ENCODE peak calls at places on chromosomes 3 and 15, in nine cellular contexts. One of them, this sample, is unnamed.

GRCh38 chr3:194003128-194004057 is 132.6 kb upstream of the HES1 start:
- DNase-seq in AG09319: peak
- DNase-seq in nephron progenitor cell: peak
- DNase-seq in stimulated activated CD4-positive, alpha-beta T cell treated with anti-CD3 and anti-CD28 coated beads, Interleukin-4, amount 100 ng/mL, for 24 hours: peak
- DNase-seq in kidney glomerular epithelial cell: peak
- DNase-seq in lower lobe of right lung: peak
- DNase-seq in cardiac muscle cell: peak
- DNase-seq in heart left ventricle: peak
- DNase-seq in GM23338: peak
- DNase-seq in this sample: peak

GRCh38 chr3:117735481-117736101 is 1026.0 kb downstream of the TUSC7 start:
- DNase-seq in GM23338: no peak
- DNase-seq in heart left ventricle: no peak
- DNase-seq in nephron progenitor cell: no peak
- DNase-seq in AG09319: no peak
- DNase-seq in kidney glomerular epithelial cell: peak
- DNase-seq in stimulated activated CD4-positive, alpha-beta T cell treated with anti-CD3 and anti-CD28 coated beads, Interleukin-4, amount 100 ng/mL, for 24 hours: no peak
- DNase-seq in cardiac muscle cell: no peak
- DNase-seq in lower lobe of right lung: no peak
- DNase-seq in this sample: no peak

GRCh38 chr3:170740726-170741591 is 129.0 kb downstream of the RPL22L1 start:
- DNase-seq in GM23338: no peak
- DNase-seq in heart left ventricle: no peak
- DNase-seq in kidney glomerular epithelial cell: no peak
- DNase-seq in cardiac muscle cell: no peak
- DNase-seq in stimulated activated CD4-positive, alpha-beta T cell treated with anti-CD3 and anti-CD28 coated beads, Interleukin-4, amount 100 ng/mL, for 24 hours: no peak
- DNase-seq in lower lobe of right lung: no peak
- DNase-seq in nephron progenitor cell: no peak
- DNase-seq in AG09319: peak
- DNase-seq in this sample: peak

GRCh38 chr15:48596415-48596814 is 49.1 kb downstream of the FBN1 start:
- DNase-seq in nephron progenitor cell: no peak
- DNase-seq in stimulated activated CD4-positive, alpha-beta T cell treated with anti-CD3 and anti-CD28 coated beads, Interleukin-4, amount 100 ng/mL, for 24 hours: no peak
- DNase-seq in cardiac muscle cell: no peak
- DNase-seq in lower lobe of right lung: no peak
- DNase-seq in GM23338: no peak
- DNase-seq in AG09319: no peak
- DNase-seq in heart left ventricle: no peak
- DNase-seq in kidney glomerular epithelial cell: no peak
- DNase-seq in this sample: no peak

GRCh38 chr3:177603137-177603603 is 405.9 kb upstream of the TBL1XR1 start:
- DNase-seq in lower lobe of right lung: no peak
- DNase-seq in stimulated activated CD4-positive, alpha-beta T cell treated with anti-CD3 and anti-CD28 coated beads, Interleukin-4, amount 100 ng/mL, for 24 hours: no peak
- DNase-seq in AG09319: no peak
- DNase-seq in cardiac muscle cell: no peak
- DNase-seq in GM23338: no peak
- DNase-seq in nephron progenitor cell: no peak
- DNase-seq in heart left ventricle: no peak
- DNase-seq in kidney glomerular epithelial cell: no peak
- DNase-seq in this sample: no peak

GRCh38 chr3:186949281-186949982 is 19.1 kb downstream of the ST6GAL1 start:
- DNase-seq in GM23338: no peak
- DNase-seq in stimulated activated CD4-positive, alpha-beta T cell treated with anti-CD3 and anti-CD28 coated beads, Interleukin-4, amount 100 ng/mL, for 24 hours: no peak
- DNase-seq in AG09319: no peak
- DNase-seq in lower lobe of right lung: no peak
- DNase-seq in nephron progenitor cell: no peak
- DNase-seq in heart left ventricle: no peak
- DNase-seq in cardiac muscle cell: no peak
- DNase-seq in kidney glomerular epithelial cell: no peak
- DNase-seq in this sample: no peak

GRCh38 chr3:134058728-134059601 is 29.2 kb upstream of the SLCO2A1 start:
- DNase-seq in AG09319: no peak
- DNase-seq in stimulated activated CD4-positive, alpha-beta T cell treated with anti-CD3 and anti-CD28 coated beads, Interleukin-4, amount 100 ng/mL, for 24 hours: no peak
- DNase-seq in kidney glomerular epithelial cell: no peak
- DNase-seq in heart left ventricle: no peak
- DNase-seq in lower lobe of right lung: no peak
- DNase-seq in GM23338: no peak
- DNase-seq in cardiac muscle cell: no peak
- DNase-seq in nephron progenitor cell: no peak
- DNase-seq in this sample: no peak

GRCh38 chr3:195763843-195764825 is 43.4 kb downstream of the MUC20 start:
- DNase-seq in AG09319: no peak
- DNase-seq in kidney glomerular epithelial cell: no peak
- DNase-seq in stimulated activated CD4-positive, alpha-beta T cell treated with anti-CD3 and anti-CD28 coated beads, Interleukin-4, amount 100 ng/mL, for 24 hours: no peak
- DNase-seq in GM23338: no peak
- DNase-seq in nephron progenitor cell: no peak
- DNase-seq in heart left ventricle: no peak
- DNase-seq in lower lobe of right lung: peak
- DNase-seq in cardiac muscle cell: no peak
- DNase-seq in this sample: no peak

GRCh38 chr3:45365060-45365459 is 23.3 kb upstream of the LARS2 start:
- DNase-seq in kidney glomerular epithelial cell: no peak
- DNase-seq in lower lobe of right lung: no peak
- DNase-seq in GM23338: no peak
- DNase-seq in nephron progenitor cell: no peak
- DNase-seq in cardiac muscle cell: no peak
- DNase-seq in heart left ventricle: no peak
- DNase-seq in AG09319: no peak
- DNase-seq in stimulated activated CD4-positive, alpha-beta T cell treated with anti-CD3 and anti-CD28 coated beads, Interleukin-4, amount 100 ng/mL, for 24 hours: no peak
- DNase-seq in this sample: no peak

GRCh38 chr3:66362541-66362941 is 138.3 kb downstream of the LRIG1 start:
- DNase-seq in stimulated activated CD4-positive, alpha-beta T cell treated with anti-CD3 and anti-CD28 coated beads, Interleukin-4, amount 100 ng/mL, for 24 hours: no peak
- DNase-seq in kidney glomerular epithelial cell: no peak
- DNase-seq in GM23338: peak
- DNase-seq in cardiac muscle cell: no peak
- DNase-seq in heart left ventricle: no peak
- DNase-seq in nephron progenitor cell: no peak
- DNase-seq in AG09319: no peak
- DNase-seq in lower lobe of right lung: no peak
- DNase-seq in this sample: no peak

GRCh38 chr3:183448369-183449128 is 20.1 kb upstream of the MCF2L2 start:
- DNase-seq in AG09319: no peak
- DNase-seq in stimulated activated CD4-positive, alpha-beta T cell treated with anti-CD3 and anti-CD28 coated beads, Interleukin-4, amount 100 ng/mL, for 24 hours: no peak
- DNase-seq in GM23338: no peak
- DNase-seq in cardiac muscle cell: no peak
- DNase-seq in kidney glomerular epithelial cell: no peak
- DNase-seq in heart left ventricle: no peak
- DNase-seq in lower lobe of right lung: no peak
- DNase-seq in nephron progenitor cell: no peak
- DNase-seq in this sample: no peak

GRCh38 chr3:32457971-32458471 is 44.6 kb downstream of the CMTM6 start:
- DNase-seq in lower lobe of right lung: no peak
- DNase-seq in nephron progenitor cell: no peak
- DNase-seq in kidney glomerular epithelial cell: no peak
- DNase-seq in GM23338: no peak
- DNase-seq in stimulated activated CD4-positive, alpha-beta T cell treated with anti-CD3 and anti-CD28 coated beads, Interleukin-4, amount 100 ng/mL, for 24 hours: peak
- DNase-seq in AG09319: no peak
- DNase-seq in heart left ventricle: no peak
- DNase-seq in cardiac muscle cell: no peak
- DNase-seq in this sample: no peak

GRCh38 chr3:49028673-49029562 is at the start of gene IMPDH2:
- DNase-seq in nephron progenitor cell: peak
- DNase-seq in kidney glomerular epithelial cell: peak
- DNase-seq in AG09319: peak
- DNase-seq in stimulated activated CD4-positive, alpha-beta T cell treated with anti-CD3 and anti-CD28 coated beads, Interleukin-4, amount 100 ng/mL, for 24 hours: peak
- DNase-seq in cardiac muscle cell: peak
- DNase-seq in heart left ventricle: peak
- DNase-seq in GM23338: peak
- DNase-seq in lower lobe of right lung: peak
- DNase-seq in this sample: peak

This sample was measured in Right ventricle myocardium inferior.